ENCODE peak calls at places on chromosome X, in four cellular contexts. One of them, this sample, is unnamed.

GRCh38 chrX:525134-525533 is 105.5 kb upstream of the SHOX start:
- DNase-seq in H9: no peak
- DNase-seq in IMR-90: no peak
- DNase-seq in mesenchymal stem cell: no peak
- DNase-seq in this sample: no peak

GRCh38 chrX:136866337-136867095 is 14.0 kb downstream of the RBMX start:
- DNase-seq in H9: no peak
- DNase-seq in IMR-90: no peak
- DNase-seq in mesenchymal stem cell: no peak
- DNase-seq in this sample: no peak

GRCh38 chrX:17860811-17861495 is at the start of gene RAI2:
- DNase-seq in H9: peak
- DNase-seq in IMR-90: no peak
- DNase-seq in mesenchymal stem cell: no peak
- DNase-seq in this sample: peak

GRCh38 chrX:154010330-154011087 is 9.2 kb downstream of the IRAK1 start:
- DNase-seq in H9: no peak
- DNase-seq in IMR-90: no peak
- DNase-seq in mesenchymal stem cell: peak
- DNase-seq in this sample: peak

GRCh38 chrX:101411984-101412383 is 4.0 kb downstream of the HNRNPH2 start:
- DNase-seq in H9: no peak
- DNase-seq in IMR-90: no peak
- DNase-seq in mesenchymal stem cell: no peak
- DNase-seq in this sample: no peak

GRCh38 chrX:672931-673330 is 42.3 kb downstream of the SHOX start:
- DNase-seq in H9: no peak
- DNase-seq in IMR-90: no peak
- DNase-seq in mesenchymal stem cell: no peak
- DNase-seq in this sample: peak

GRCh38 chrX:73127700-73128241 is 48.5 kb upstream of the PABPC1L2A start:
- DNase-seq in H9: peak
- DNase-seq in IMR-90: no peak
- DNase-seq in mesenchymal stem cell: no peak
- DNase-seq in this sample: no peak

GRCh38 chrX:55801811-55802210 is 84.3 kb downstream of the RRAGB start:
- DNase-seq in H9: no peak
- DNase-seq in IMR-90: no peak
- DNase-seq in mesenchymal stem cell: no peak
- DNase-seq in this sample: no peak

GRCh38 chrX:38798956-38799355 is 2.3 kb upstream of the MID1IP1 start:
- DNase-seq in H9: no peak
- DNase-seq in IMR-90: peak
- DNase-seq in mesenchymal stem cell: peak
- DNase-seq in this sample: no peak

GRCh38 chrX:16743604-16744325 is 24.4 kb downstream of the SYAP1 start:
- DNase-seq in H9: no peak
- DNase-seq in IMR-90: peak
- DNase-seq in mesenchymal stem cell: peak
- DNase-seq in this sample: no peak

GRCh38 chrX:26915064-26915463 is 548.1 kb downstream of the PPP4R3C start:
- DNase-seq in H9: no peak
- DNase-seq in IMR-90: no peak
- DNase-seq in mesenchymal stem cell: no peak
- DNase-seq in this sample: no peak
- H3K14ac ChIP-seq in H9: no peak
- H3K14ac ChIP-seq in IMR-90: no peak
- H3K14ac ChIP-seq in mesenchymal stem cell: no peak
- H3K14ac ChIP-seq in this sample: no peak

GRCh38 chrX:83630662-83631061 is 122.6 kb downstream of the POU3F4 start:
- DNase-seq in H9: no peak
- DNase-seq in IMR-90: no peak
- DNase-seq in mesenchymal stem cell: no peak
- DNase-seq in this sample: no peak
- H3K14ac ChIP-seq in H9: no peak
- H3K14ac ChIP-seq in IMR-90: no peak
- H3K14ac ChIP-seq in mesenchymal stem cell: no peak
- H3K14ac ChIP-seq in this sample: no peak

GRCh38 chrX:133543654-133544053 is 128.4 kb upstream of the GPC4 start:
- DNase-seq in H9: no peak
- DNase-seq in IMR-90: no peak
- DNase-seq in mesenchymal stem cell: no peak
- DNase-seq in this sample: peak

GRCh38 chrX:133544105-133544504 is 128.8 kb upstream of the GPC4 start:
- DNase-seq in H9: no peak
- DNase-seq in IMR-90: peak
- DNase-seq in mesenchymal stem cell: peak
- DNase-seq in this sample: peak

GRCh38 chrX:133542476-133542875 is 127.2 kb upstream of the GPC4 start:
- DNase-seq in H9: no peak
- DNase-seq in IMR-90: no peak
- DNase-seq in mesenchymal stem cell: peak
- DNase-seq in this sample: no peak

GRCh38 chrX:133546441-133546840 is 131.2 kb upstream of the GPC4 start:
- DNase-seq in H9: no peak
- DNase-seq in IMR-90: no peak
- DNase-seq in mesenchymal stem cell: no peak
- DNase-seq in this sample: no peak

DNA sequence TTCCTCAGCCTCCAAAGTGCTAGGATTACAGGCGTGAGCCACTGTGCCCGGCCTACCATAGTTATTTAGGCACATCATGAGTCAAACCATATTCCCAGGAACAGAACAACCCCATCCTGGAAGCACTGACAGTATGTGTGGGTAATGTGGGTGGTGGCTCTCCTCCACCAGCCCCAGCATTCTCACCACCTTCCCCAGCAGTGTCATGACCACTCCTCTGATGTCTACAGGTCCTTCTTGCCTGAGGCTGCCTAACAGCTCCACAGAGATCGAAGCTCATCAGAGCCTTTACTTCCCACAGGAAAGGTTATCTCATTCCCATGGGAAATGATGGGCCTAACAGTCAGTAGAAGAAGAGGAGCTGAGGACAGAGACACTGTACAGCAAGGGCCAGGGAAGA is 129.5 kb upstream of the GPC4 start:
- DNase-seq in H9: no peak
- DNase-seq in IMR-90: no peak
- DNase-seq in mesenchymal stem cell: no peak
- DNase-seq in this sample: peak
- H3K14ac ChIP-seq in H9: no peak
- H3K14ac ChIP-seq in IMR-90: no peak
- H3K14ac ChIP-seq in mesenchymal stem cell: no peak
- H3K14ac ChIP-seq in this sample: peak

GRCh38 chrX:2500091-2500680 is 590 bp downstream of the DHRSX start:
- DNase-seq in H9: peak
- DNase-seq in IMR-90: peak
- DNase-seq in mesenchymal stem cell: peak
- DNase-seq in this sample: peak
- H3K14ac ChIP-seq in H9: peak
- H3K14ac ChIP-seq in IMR-90: peak
- H3K14ac ChIP-seq in mesenchymal stem cell: peak
- H3K14ac ChIP-seq in this sample: peak

GRCh38 chrX:14362731-14363130 is 166.6 kb upstream of the GLRA2 start:
- DNase-seq in H9: no peak
- DNase-seq in IMR-90: no peak
- DNase-seq in mesenchymal stem cell: no peak
- DNase-seq in this sample: no peak
- H3K14ac ChIP-seq in H9: no peak
- H3K14ac ChIP-seq in IMR-90: no peak
- H3K14ac ChIP-seq in mesenchymal stem cell: no peak
- H3K14ac ChIP-seq in this sample: no peak

DNA sequence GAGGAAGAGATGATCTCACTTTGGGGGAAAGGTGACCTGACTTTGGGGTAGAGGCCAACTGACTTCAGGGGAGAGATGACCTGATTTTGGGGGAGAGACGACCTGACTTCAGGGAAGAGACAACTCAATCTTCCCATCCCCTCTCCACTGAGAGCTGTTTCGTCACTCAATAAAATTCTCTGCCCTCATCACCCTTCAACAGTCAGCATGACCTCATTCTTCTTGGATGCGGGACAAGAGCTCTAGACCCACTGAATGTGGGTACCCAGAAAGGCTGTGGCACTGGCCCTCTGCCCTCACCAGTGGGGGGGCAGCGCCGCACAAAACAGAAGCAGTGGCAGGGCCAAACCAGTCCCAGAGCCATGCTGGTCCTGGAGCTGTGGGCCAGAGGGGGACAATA is 34.6 kb downstream of the ATXN3L start:
- DNase-seq in H9: no peak
- DNase-seq in IMR-90: no peak
- DNase-seq in mesenchymal stem cell: no peak
- DNase-seq in this sample: no peak
- H3K14ac ChIP-seq in H9: no peak
- H3K14ac ChIP-seq in IMR-90: no peak
- H3K14ac ChIP-seq in mesenchymal stem cell: no peak
- H3K14ac ChIP-seq in this sample: no peak

This sample was measured in trophoblast cell.